ENCODE peak calls at places on chromosomes 6 and 20, in nine cellular contexts. L is dorsolateral prefrontal cortex, V is fibroblast of lung, T is K562, A is upper lobe of right lung, U is cardiac fibroblast, W is epithelial cell of esophagus, Z is cardiac muscle cell, J is tibial nerve. R is an unnamed sample.

GRCh38 chr6:37717836-37718251 is 20.2 kb upstream of the MDGA1 start:
- DNase-seq in L (no peak), V (peak), T (no peak), A (no peak), U (peak), W (peak), Z (no peak), J (no peak), R (no peak)

GRCh38 chr6:160973856-160974255 is 17.7 kb upstream of the MAP3K4 start:
- DNase-seq in L (no peak), V (peak), T (no peak), A (no peak), U (peak), W (no peak), Z (no peak), J (no peak), R (no peak)

GRCh38 chr6:90464507-90464906 is 122.4 kb downstream of the MAP3K7 start:
- DNase-seq in L (no peak), V (no peak), T (no peak), A (no peak), U (no peak), W (no peak), Z (no peak), J (no peak), R (no peak)

GRCh38 chr6:141884850-141885249 is 247.9 kb upstream of the GJE1 start:
- DNase-seq in L (no peak), V (no peak), T (no peak), A (no peak), U (no peak), W (no peak), Z (no peak), J (no peak), R (no peak)

GRCh38 chr20:39893013-39893685 is 795.9 kb downstream of the MAFB start:
- DNase-seq in L (no peak), V (peak), T (no peak), A (no peak), U (peak), W (peak), Z (no peak), J (no peak), R (no peak)

GRCh38 chr6:70051197-70051596 is 184.8 kb downstream of the COL19A1 start:
- DNase-seq in L (no peak), V (no peak), T (no peak), A (no peak), U (no peak), W (peak), Z (no peak), J (no peak), R (no peak)

GRCh38 chr6:155313602-155314091 is 637 bp downstream of the TFB1M start:
- DNase-seq in L (no peak), V (no peak), T (no peak), A (no peak), U (peak), W (peak), Z (peak), J (no peak), R (no peak)

GRCh38 chr20:46951405-46951804 is 56.8 kb downstream of the EYA2 start:
- DNase-seq in L (no peak), V (no peak), T (no peak), A (no peak), U (no peak), W (peak), Z (no peak), J (no peak), R (no peak)

GRCh38 chr6:74249658-74250057 is 553.7 kb downstream of the CD109 start:
- DNase-seq in L (no peak), V (peak), T (no peak), A (no peak), U (peak), W (no peak), Z (no peak), J (no peak), R (no peak)

GRCh38 chr6:147298461-147298860 is 94.2 kb downstream of the STXBP5 start:
- DNase-seq in L (no peak), V (no peak), T (no peak), A (no peak), U (peak), W (no peak), Z (no peak), J (no peak), R (no peak)

GRCh38 chr6:1244941-1245340 is 67.0 kb upstream of the FOXQ1 start:
- DNase-seq in L (no peak), V (no peak), T (no peak), A (no peak), U (no peak), W (no peak), Z (no peak), J (no peak), R (no peak)

GRCh38 chr6:134240664-134241431 is 77.1 kb downstream of the SGK1 start:
- DNase-seq in L (no peak), V (no peak), T (no peak), A (peak), U (no peak), W (peak), Z (no peak), J (peak), R (no peak)

GRCh38 chr6:130070747-130071146 is 52.4 kb downstream of the L3MBTL3 start:
- DNase-seq in L (no peak), V (no peak), T (no peak), A (no peak), U (no peak), W (no peak), Z (no peak), J (no peak), R (no peak)

DNA sequence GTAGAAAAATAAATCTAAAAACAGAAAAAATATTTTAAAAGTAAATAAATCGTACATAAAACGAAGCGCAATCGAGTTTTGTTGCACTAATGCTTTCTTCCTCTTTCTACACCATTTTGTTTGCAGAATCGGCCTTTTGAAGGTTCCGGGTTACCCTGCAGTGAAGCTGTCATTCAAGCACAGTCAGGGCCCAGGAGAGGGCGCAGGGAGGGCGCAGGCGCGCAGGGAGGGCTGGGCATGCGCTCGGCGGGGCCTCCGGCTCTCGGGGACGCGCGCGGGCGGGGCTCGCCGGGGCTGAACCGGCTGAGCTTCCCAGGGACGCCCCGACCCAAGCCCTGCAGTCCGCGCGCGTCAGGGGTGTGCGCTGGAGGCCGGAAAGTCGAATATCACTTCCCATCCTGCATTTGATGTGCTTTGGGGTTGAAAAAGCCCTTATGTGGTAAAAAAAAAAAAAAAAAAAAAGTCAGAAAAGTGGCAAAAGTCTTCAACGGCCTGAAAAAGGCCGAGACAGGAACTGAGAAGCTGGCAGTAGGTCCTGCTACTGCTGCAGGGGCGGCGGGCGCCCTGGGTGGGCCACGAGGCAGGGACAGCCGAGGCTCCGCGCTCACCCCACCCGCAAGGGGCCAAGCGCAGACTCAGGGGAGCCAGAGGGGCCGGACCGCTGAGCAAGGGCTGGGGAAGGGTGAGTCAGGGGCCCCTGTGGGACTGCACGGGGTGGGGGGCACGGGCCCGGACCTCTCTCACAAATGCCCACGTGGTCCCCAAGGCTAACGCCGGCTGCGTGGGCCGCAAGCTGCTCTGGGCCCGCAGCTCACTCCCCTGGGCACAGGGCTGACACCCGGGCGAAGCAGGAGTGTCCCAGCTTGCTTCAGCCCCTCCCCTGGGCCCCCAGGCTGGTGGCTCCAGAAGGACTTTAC is 40.5 kb downstream of the THBS2 start:
- DNase-seq in L (peak), V (peak), T (peak), A (peak), U (peak), W (peak), Z (peak), J (peak), R (peak)
- H3K4me3 ChIP-seq in L (peak), V (no peak), T (peak), A (peak), U (no peak), W (peak), Z (peak), J (peak), R (peak)

GRCh38 chr6:166389119-166389518 is 6.4 kb upstream of the MPC1 start:
- DNase-seq in L (no peak), V (no peak), T (no peak), A (no peak), U (no peak), W (no peak), Z (no peak), J (no peak), R (no peak)
- TF ChIP-seq CTCF in L (no peak), V (no peak), T (no peak), A (no peak), U (no peak), W (no peak), Z (no peak), J (no peak), R (no peak)

GRCh38 chr6:89145962-89146747 is at the start of gene PM20D2:
- DNase-seq in L (peak), V (peak), T (peak), A (peak), U (peak), W (peak), Z (peak), J (peak), R (no peak)

GRCh38 chr6:89148016-89148750 is 2.3 kb downstream of the PM20D2 start:
- DNase-seq in L (no peak), V (peak), T (no peak), A (no peak), U (peak), W (no peak), Z (no peak), J (no peak), R (peak)

GRCh38 chr6:89145461-89145961 is 344 bp upstream of the PM20D2 start:
- DNase-seq in L (no peak), V (peak), T (no peak), A (no peak), U (peak), W (peak), Z (no peak), J (no peak), R (no peak)

GRCh38 chr6:89146748-89147715 is 1.2 kb downstream of the PM20D2 start:
- DNase-seq in L (no peak), V (peak), T (no peak), A (no peak), U (peak), W (peak), Z (peak), J (no peak), R (no peak)

GRCh38 chr6:89144358-89145041 is 1.4 kb upstream of the PM20D2 start:
- DNase-seq in L (no peak), V (no peak), T (no peak), A (no peak), U (no peak), W (no peak), Z (no peak), J (no peak), R (peak)
- H3K4me3 ChIP-seq in L (no peak), V (no peak), T (no peak), A (no peak), U (no peak), W (no peak), Z (no peak), J (no peak), R (no peak)

GRCh38 chr6:126017668-126018067 is 31.3 kb downstream of the TRMT11 start:
- DNase-seq in L (no peak), V (no peak), T (no peak), A (no peak), U (no peak), W (peak), Z (no peak), J (no peak), R (peak)
- TF ChIP-seq CTCF in L (no peak), V (no peak), T (no peak), A (no peak), U (no peak), W (no peak), Z (no peak), J (no peak), R (no peak)

GRCh38 chr6:104527761-104528415 is 331.8 kb downstream of the HACE1 start:
- DNase-seq in L (no peak), V (peak), T (peak), A (no peak), U (peak), W (peak), Z (peak), J (no peak), R (peak)

GRCh38 chr6:104526383-104526782 is 333.3 kb downstream of the HACE1 start:
- DNase-seq in L (no peak), V (no peak), T (no peak), A (no peak), U (peak), W (no peak), Z (peak), J (no peak), R (no peak)

GRCh38 chr6:104522533-104522932 is 337.2 kb downstream of the HACE1 start:
- DNase-seq in L (no peak), V (no peak), T (no peak), A (no peak), U (no peak), W (no peak), Z (no peak), J (no peak), R (no peak)

GRCh38 chr6:104527311-104527710 is 332.4 kb downstream of the HACE1 start:
- DNase-seq in L (no peak), V (no peak), T (no peak), A (no peak), U (no peak), W (no peak), Z (no peak), J (no peak), R (no peak)

DNA sequence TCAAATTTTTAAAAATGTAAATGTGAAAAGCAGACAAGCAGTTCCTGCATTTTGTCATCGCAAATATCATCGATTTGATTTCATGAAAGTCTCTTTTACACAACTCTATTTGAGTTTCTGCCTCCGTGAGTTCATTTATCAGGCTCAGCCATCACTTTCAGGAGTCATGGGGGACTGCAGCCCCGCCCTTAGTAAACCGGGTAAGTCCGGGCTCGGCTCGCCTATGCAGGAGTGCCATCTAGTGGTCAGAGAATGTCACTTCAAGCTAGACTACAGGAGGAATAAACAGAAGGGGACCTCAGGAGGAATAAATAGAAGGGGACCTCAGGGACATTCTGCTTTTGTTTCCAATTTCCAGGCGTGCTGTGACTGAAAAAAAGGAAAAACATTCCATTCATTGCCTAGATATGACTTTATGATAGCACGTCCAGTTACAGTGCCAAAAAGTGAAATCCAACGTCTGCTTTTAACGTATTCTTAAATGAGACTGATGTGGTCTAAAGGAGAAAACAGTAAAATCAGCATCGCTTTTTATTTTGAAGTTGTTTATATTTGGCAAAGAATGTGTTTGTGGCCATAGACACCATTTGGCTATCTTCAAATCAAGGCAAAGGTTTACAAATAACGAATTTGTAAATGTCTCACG is 333.9 kb downstream of the HACE1 start:
- DNase-seq in L (peak), V (peak), T (peak), A (peak), U (peak), W (peak), Z (peak), J (peak), R (peak)
- H3K4me3 ChIP-seq in L (peak), V (peak), T (no peak), A (peak), U (peak), W (peak), Z (no peak), J (peak), R (no peak)

GRCh38 chr20:19419420-19419819 is 207.0 kb downstream of the SLC24A3 start:
- DNase-seq in L (no peak), V (no peak), T (no peak), A (no peak), U (no peak), W (no peak), Z (no peak), J (no peak), R (no peak)
- TF ChIP-seq CTCF in L (no peak), V (no peak), T (no peak), A (no peak), U (no peak), W (no peak), Z (no peak), J (no peak), R (no peak)

GRCh38 chr20:4987130-4987529 is 14.2 kb downstream of the SLC23A2 start:
- DNase-seq in L (peak), V (no peak), T (no peak), A (no peak), U (no peak), W (no peak), Z (no peak), J (no peak), R (no peak)
- H3K4me3 ChIP-seq in L (no peak), V (no peak), T (no peak), A (no peak), U (no peak), W (no peak), Z (no peak), J (no peak), R (no peak)

DNA sequence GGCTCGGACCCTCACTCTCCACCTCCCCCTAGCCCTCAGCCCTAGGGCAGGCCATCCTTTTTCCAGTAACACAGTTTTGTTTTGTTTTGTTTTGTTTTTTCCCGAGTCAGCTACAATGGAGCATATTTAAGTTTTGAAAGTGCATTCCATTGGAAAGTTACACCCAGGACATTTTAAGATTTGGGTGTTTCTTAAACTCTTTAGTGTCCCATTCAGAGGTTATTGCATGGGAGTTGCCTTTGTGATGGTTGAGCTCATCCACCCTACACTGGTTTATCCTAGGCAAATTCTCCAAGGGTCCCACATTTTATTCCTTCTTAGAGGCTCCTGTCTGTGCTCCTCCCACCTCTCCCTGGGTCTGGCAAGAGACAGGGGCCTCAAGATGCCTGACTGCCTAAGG is 58.9 kb downstream of the THBS2 start:
- DNase-seq in L (no peak), V (no peak), T (no peak), A (no peak), U (no peak), W (no peak), Z (no peak), J (no peak), R (no peak)
- TF ChIP-seq CTCF in L (no peak), V (no peak), T (no peak), A (no peak), U (no peak), W (no peak), Z (no peak), J (no peak), R (no peak)

DNA sequence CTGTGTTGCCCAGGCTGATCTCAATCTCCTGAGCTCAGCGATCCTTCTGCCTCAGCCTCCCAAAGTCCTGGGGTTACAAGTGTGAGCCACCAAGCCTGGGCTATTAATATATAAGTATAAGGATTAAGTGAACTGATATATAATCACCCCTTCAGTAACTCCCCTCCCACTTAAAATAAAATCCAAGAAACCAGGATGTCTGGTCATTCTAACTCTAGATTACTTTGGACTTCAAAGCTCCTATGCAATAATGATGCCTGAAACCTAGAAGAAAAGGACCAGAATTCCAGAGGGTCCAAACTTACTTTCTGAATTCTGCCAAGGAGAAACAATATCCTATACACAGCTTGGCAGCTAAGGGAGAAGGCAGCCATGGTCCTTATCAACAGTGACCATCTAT is 206.8 kb upstream of the ZNF217 start:
- DNase-seq in L (no peak), V (no peak), T (no peak), A (no peak), U (no peak), W (no peak), Z (no peak), J (no peak), R (no peak)
- H3K4me3 ChIP-seq in L (no peak), V (no peak), T (no peak), A (no peak), U (no peak), W (no peak), Z (no peak), J (no peak), R (no peak)